ENCODE peak calls at places on chromosomes 1 and 21, in seven cellular contexts. One of them, this sample, is unnamed.

GRCh38 chr1:24304763-24305162 is 14.4 kb upstream of the GRHL3 start:
- DNase-seq in brain microvascular endothelial cell: no peak
- DNase-seq in astrocyte of the spinal cord: no peak
- DNase-seq in lower lobe of right lung: no peak
- DNase-seq in mucosa of descending colon: no peak
- DNase-seq in PC-3: no peak
- DNase-seq in fibroblast of lung: no peak
- DNase-seq in this sample: no peak

GRCh38 chr1:29517251-29518080 is 281.1 kb downstream of the PTPRU start:
- DNase-seq in brain microvascular endothelial cell: no peak
- DNase-seq in astrocyte of the spinal cord: no peak
- DNase-seq in lower lobe of right lung: no peak
- DNase-seq in mucosa of descending colon: no peak
- DNase-seq in PC-3: no peak
- DNase-seq in fibroblast of lung: no peak
- DNase-seq in this sample: no peak

GRCh38 chr1:192983349-192983980 is 75.7 kb downstream of the UCHL5 start:
- DNase-seq in brain microvascular endothelial cell: no peak
- DNase-seq in astrocyte of the spinal cord: no peak
- DNase-seq in lower lobe of right lung: no peak
- DNase-seq in mucosa of descending colon: no peak
- DNase-seq in PC-3: peak; percentile 67
- DNase-seq in fibroblast of lung: peak; percentile 22
- DNase-seq in this sample: no peak

GRCh38 chr1:37932759-37933158 is 14.1 kb downstream of the INPP5B start:
- DNase-seq in brain microvascular endothelial cell: peak; percentile 63
- DNase-seq in astrocyte of the spinal cord: peak; percentile 55
- DNase-seq in lower lobe of right lung: no peak
- DNase-seq in mucosa of descending colon: no peak
- DNase-seq in PC-3: peak; percentile 91
- DNase-seq in fibroblast of lung: peak; percentile 77
- DNase-seq in this sample: peak; percentile 10

GRCh38 chr1:108717774-108718316 is 5.1 kb downstream of the FNDC7 start:
- DNase-seq in brain microvascular endothelial cell: no peak
- DNase-seq in astrocyte of the spinal cord: no peak
- DNase-seq in lower lobe of right lung: no peak
- DNase-seq in mucosa of descending colon: no peak
- DNase-seq in PC-3: no peak
- DNase-seq in fibroblast of lung: no peak
- DNase-seq in this sample: no peak

GRCh38 chr1:203325418-203326091 is 20.2 kb downstream of the BTG2 start:
- DNase-seq in brain microvascular endothelial cell: no peak
- DNase-seq in astrocyte of the spinal cord: peak; percentile 19
- DNase-seq in lower lobe of right lung: peak; percentile 74
- DNase-seq in mucosa of descending colon: peak; percentile 82
- DNase-seq in PC-3: no peak
- DNase-seq in fibroblast of lung: no peak
- DNase-seq in this sample: no peak

GRCh38 chr1:81470250-81470649 is 330.5 kb upstream of the ADGRL2 start:
- DNase-seq in brain microvascular endothelial cell: no peak
- DNase-seq in astrocyte of the spinal cord: no peak
- DNase-seq in lower lobe of right lung: no peak
- DNase-seq in mucosa of descending colon: no peak
- DNase-seq in PC-3: no peak
- DNase-seq in fibroblast of lung: no peak
- DNase-seq in this sample: no peak

GRCh38 chr1:3774503-3775247 is 2.1 kb downstream of the SMIM1 start:
- DNase-seq in brain microvascular endothelial cell: no peak
- DNase-seq in astrocyte of the spinal cord: no peak
- DNase-seq in lower lobe of right lung: no peak
- DNase-seq in mucosa of descending colon: no peak
- DNase-seq in PC-3: no peak
- DNase-seq in fibroblast of lung: peak; percentile 21
- DNase-seq in this sample: no peak

GRCh38 chr1:174990382-174990999 is 9.3 kb upstream of the CACYBP start:
- DNase-seq in brain microvascular endothelial cell: no peak
- DNase-seq in astrocyte of the spinal cord: peak; percentile 33
- DNase-seq in lower lobe of right lung: no peak
- DNase-seq in mucosa of descending colon: peak; percentile 35
- DNase-seq in PC-3: peak; percentile 73
- DNase-seq in fibroblast of lung: no peak
- DNase-seq in this sample: no peak

GRCh38 chr1:240965581-240966091 is 353.7 kb upstream of the GREM2 start:
- DNase-seq in brain microvascular endothelial cell: no peak
- DNase-seq in astrocyte of the spinal cord: no peak
- DNase-seq in lower lobe of right lung: no peak
- DNase-seq in mucosa of descending colon: no peak
- DNase-seq in PC-3: peak; percentile 69
- DNase-seq in fibroblast of lung: no peak
- DNase-seq in this sample: no peak

GRCh38 chr1:244857761-244858160 is 6.6 kb downstream of the HNRNPU start:
- DNase-seq in brain microvascular endothelial cell: no peak
- DNase-seq in astrocyte of the spinal cord: no peak
- DNase-seq in lower lobe of right lung: no peak
- DNase-seq in mucosa of descending colon: no peak
- DNase-seq in PC-3: no peak
- DNase-seq in fibroblast of lung: no peak
- DNase-seq in this sample: no peak

GRCh38 chr1:47697616-47698335 is 259.9 kb downstream of the FOXD2 start:
- DNase-seq in brain microvascular endothelial cell: no peak
- DNase-seq in astrocyte of the spinal cord: no peak
- DNase-seq in lower lobe of right lung: no peak
- DNase-seq in mucosa of descending colon: peak; percentile 83
- DNase-seq in PC-3: no peak
- DNase-seq in fibroblast of lung: no peak
- DNase-seq in this sample: no peak

GRCh38 chr1:102098536-102098935 is 101.8 kb upstream of the OLFM3 start:
- DNase-seq in brain microvascular endothelial cell: no peak
- DNase-seq in astrocyte of the spinal cord: no peak
- DNase-seq in lower lobe of right lung: no peak
- DNase-seq in mucosa of descending colon: no peak
- DNase-seq in PC-3: peak; percentile 58
- DNase-seq in fibroblast of lung: no peak
- DNase-seq in this sample: no peak

GRCh38 chr1:204314209-204314892 is 45.4 kb downstream of the PLEKHA6 start:
- DNase-seq in brain microvascular endothelial cell: no peak
- DNase-seq in astrocyte of the spinal cord: no peak
- DNase-seq in lower lobe of right lung: no peak
- DNase-seq in mucosa of descending colon: no peak
- DNase-seq in PC-3: peak; percentile 31
- DNase-seq in fibroblast of lung: no peak
- DNase-seq in this sample: no peak

GRCh38 chr1:99659755-99660210 is 13.9 kb downstream of the PALMD start:
- DNase-seq in brain microvascular endothelial cell: no peak
- DNase-seq in astrocyte of the spinal cord: peak; percentile 42
- DNase-seq in lower lobe of right lung: no peak
- DNase-seq in mucosa of descending colon: no peak
- DNase-seq in PC-3: peak; percentile 94
- DNase-seq in fibroblast of lung: peak; percentile 45
- DNase-seq in this sample: peak; percentile 31

GRCh38 chr1:6358757-6359567 is 34.6 kb downstream of the ACOT7 start:
- DNase-seq in brain microvascular endothelial cell: peak; percentile 61
- DNase-seq in astrocyte of the spinal cord: peak; percentile 69
- DNase-seq in lower lobe of right lung: peak; percentile 68
- DNase-seq in mucosa of descending colon: peak; percentile 64
- DNase-seq in PC-3: no peak
- DNase-seq in fibroblast of lung: peak; percentile 75
- DNase-seq in this sample: no peak

GRCh38 chr1:6384135-6384534 is 9.4 kb downstream of the ACOT7 start:
- DNase-seq in brain microvascular endothelial cell: no peak
- DNase-seq in astrocyte of the spinal cord: no peak
- DNase-seq in lower lobe of right lung: no peak
- DNase-seq in mucosa of descending colon: no peak
- DNase-seq in PC-3: no peak
- DNase-seq in fibroblast of lung: no peak
- DNase-seq in this sample: no peak

GRCh38 chr1:236524142-236524891 is 535 bp downstream of the LGALS8 start:
- DNase-seq in brain microvascular endothelial cell: peak; percentile 80
- DNase-seq in astrocyte of the spinal cord: peak; percentile 79
- DNase-seq in lower lobe of right lung: peak; percentile 53
- DNase-seq in mucosa of descending colon: peak; percentile 77
- DNase-seq in PC-3: peak; percentile 64
- DNase-seq in fibroblast of lung: peak; percentile 80
- DNase-seq in this sample: peak; percentile 59

DNA sequence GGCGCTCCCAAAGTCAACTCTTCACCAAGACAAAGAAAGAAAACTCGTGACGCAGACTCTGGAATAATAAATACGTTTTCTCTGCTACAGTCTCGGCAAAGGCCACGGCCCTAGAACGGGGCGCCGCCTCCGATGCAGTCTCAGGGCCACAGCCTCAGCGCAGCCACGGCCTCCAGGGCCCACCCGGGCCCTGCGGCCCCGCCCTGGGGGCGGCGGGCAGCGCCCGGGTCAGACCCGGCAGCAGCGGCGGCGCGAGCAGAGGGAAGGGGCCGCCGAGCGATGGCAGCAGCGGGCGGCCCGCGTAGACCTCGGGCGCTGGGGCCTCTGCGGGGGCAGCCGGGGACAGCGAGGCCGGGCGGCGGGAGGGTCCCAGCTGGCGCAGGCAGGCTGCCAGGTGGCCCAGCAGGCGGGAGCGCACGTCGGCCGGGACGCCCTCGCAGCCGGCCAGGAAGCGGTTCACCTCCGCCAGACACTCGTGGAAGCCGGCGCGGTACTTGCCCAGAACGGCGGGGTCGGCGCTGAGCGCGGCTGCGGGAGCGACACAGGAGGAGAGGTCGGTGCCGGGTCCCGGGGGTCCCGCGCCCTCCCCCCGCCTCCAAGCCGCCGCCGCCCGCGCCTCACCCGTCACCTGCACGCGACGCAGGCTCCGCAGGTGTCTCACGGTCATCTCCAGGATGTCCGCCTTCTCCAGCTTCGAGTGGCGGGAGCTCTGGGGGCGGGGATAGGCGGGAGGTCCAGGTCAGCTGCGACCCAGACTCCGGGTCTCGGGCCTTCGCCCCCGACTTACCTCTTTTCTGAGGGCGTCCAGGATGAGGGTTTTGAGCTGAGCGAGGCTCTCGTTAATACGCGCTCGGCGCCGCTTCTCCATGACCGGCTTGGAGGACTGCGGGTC is 746 bp downstream of the HES4 start:
- DNase-seq in brain microvascular endothelial cell: no peak
- DNase-seq in astrocyte of the spinal cord: peak; percentile 38
- DNase-seq in lower lobe of right lung: peak; percentile 62
- DNase-seq in mucosa of descending colon: peak; percentile 30
- DNase-seq in PC-3: peak; percentile 65
- DNase-seq in fibroblast of lung: no peak
- DNase-seq in this sample: no peak
- H3K4me3 ChIP-seq in brain microvascular endothelial cell: peak overlapping the region; percentile 57
- H3K4me3 ChIP-seq in astrocyte of the spinal cord: peak overlapping the region; percentile 41
- H3K4me3 ChIP-seq in lower lobe of right lung: peak overlapping the region; percentile 68
- H3K4me3 ChIP-seq in mucosa of descending colon: peak overlapping the region; percentile 22
- H3K4me3 ChIP-seq in PC-3: peak overlapping the region; percentile 93
- H3K4me3 ChIP-seq in fibroblast of lung: no peak overlapping the region
- H3K4me3 ChIP-seq in this sample: peak overlapping the region; percentile 50

GRCh38 chr1:207919523-207920210 is 8.7 kb upstream of the CD34 start:
- DNase-seq in brain microvascular endothelial cell: no peak
- DNase-seq in astrocyte of the spinal cord: no peak
- DNase-seq in lower lobe of right lung: no peak
- DNase-seq in mucosa of descending colon: no peak
- DNase-seq in PC-3: no peak
- DNase-seq in fibroblast of lung: no peak
- DNase-seq in this sample: peak; percentile 31

GRCh38 chr1:207918016-207918415 is 7.1 kb upstream of the CD34 start:
- DNase-seq in brain microvascular endothelial cell: no peak
- DNase-seq in astrocyte of the spinal cord: no peak
- DNase-seq in lower lobe of right lung: no peak
- DNase-seq in mucosa of descending colon: no peak
- DNase-seq in PC-3: no peak
- DNase-seq in fibroblast of lung: no peak
- DNase-seq in this sample: no peak

GRCh38 chr1:207917086-207917485 is 6.2 kb upstream of the CD34 start:
- DNase-seq in brain microvascular endothelial cell: no peak
- DNase-seq in astrocyte of the spinal cord: no peak
- DNase-seq in lower lobe of right lung: no peak
- DNase-seq in mucosa of descending colon: no peak
- DNase-seq in PC-3: no peak
- DNase-seq in fibroblast of lung: no peak
- DNase-seq in this sample: no peak

GRCh38 chr1:207920481-207921050 is 9.6 kb upstream of the CD34 start:
- DNase-seq in brain microvascular endothelial cell: no peak
- DNase-seq in astrocyte of the spinal cord: no peak
- DNase-seq in lower lobe of right lung: no peak
- DNase-seq in mucosa of descending colon: no peak
- DNase-seq in PC-3: no peak
- DNase-seq in fibroblast of lung: no peak
- DNase-seq in this sample: no peak

DNA sequence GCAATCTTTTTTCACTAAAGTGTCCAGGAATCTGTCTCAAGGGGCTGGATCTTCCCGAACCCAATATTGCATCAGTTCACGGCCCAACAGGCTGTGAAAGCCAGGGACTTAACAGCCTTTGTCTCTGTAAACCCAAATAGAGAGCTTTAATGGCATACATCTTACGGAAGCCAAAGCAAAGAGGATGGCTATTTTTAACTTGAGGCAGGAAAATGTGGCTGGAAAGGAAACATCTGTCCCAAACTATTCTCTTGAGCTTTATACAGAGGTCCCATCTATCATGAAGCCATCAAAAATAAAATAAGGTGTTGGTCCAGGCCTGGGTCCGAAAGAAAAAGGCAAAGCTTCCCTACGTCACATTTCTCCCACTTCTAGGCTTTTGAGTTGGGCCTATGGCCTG is 7.6 kb upstream of the CD34 start:
- DNase-seq in brain microvascular endothelial cell: no peak
- DNase-seq in astrocyte of the spinal cord: no peak
- DNase-seq in lower lobe of right lung: no peak
- DNase-seq in mucosa of descending colon: no peak
- DNase-seq in PC-3: no peak
- DNase-seq in fibroblast of lung: no peak
- DNase-seq in this sample: no peak
- TF ChIP-seq CTCF in brain microvascular endothelial cell: no peak
- TF ChIP-seq CTCF in astrocyte of the spinal cord: no peak
- TF ChIP-seq CTCF in lower lobe of right lung: no peak
- TF ChIP-seq CTCF in mucosa of descending colon: no peak
- TF ChIP-seq CTCF in PC-3: no peak
- TF ChIP-seq CTCF in fibroblast of lung: no peak
- TF ChIP-seq CTCF in this sample: no peak

GRCh38 chr21:45457832-45458172 is 52.8 kb downstream of the COL18A1 start:
- DNase-seq in brain microvascular endothelial cell: no peak
- DNase-seq in astrocyte of the spinal cord: no peak
- DNase-seq in lower lobe of right lung: no peak
- DNase-seq in mucosa of descending colon: no peak
- DNase-seq in PC-3: no peak
- DNase-seq in fibroblast of lung: no peak
- DNase-seq in this sample: no peak
- H3K4me3 ChIP-seq in brain microvascular endothelial cell: no peak overlapping the region
- H3K4me3 ChIP-seq in astrocyte of the spinal cord: no peak overlapping the region
- H3K4me3 ChIP-seq in lower lobe of right lung: peak overlapping the region; percentile 11
- H3K4me3 ChIP-seq in mucosa of descending colon: no peak overlapping the region
- H3K4me3 ChIP-seq in PC-3: no peak overlapping the region
- H3K4me3 ChIP-seq in fibroblast of lung: no peak overlapping the region
- H3K4me3 ChIP-seq in this sample: no peak overlapping the region

DNA sequence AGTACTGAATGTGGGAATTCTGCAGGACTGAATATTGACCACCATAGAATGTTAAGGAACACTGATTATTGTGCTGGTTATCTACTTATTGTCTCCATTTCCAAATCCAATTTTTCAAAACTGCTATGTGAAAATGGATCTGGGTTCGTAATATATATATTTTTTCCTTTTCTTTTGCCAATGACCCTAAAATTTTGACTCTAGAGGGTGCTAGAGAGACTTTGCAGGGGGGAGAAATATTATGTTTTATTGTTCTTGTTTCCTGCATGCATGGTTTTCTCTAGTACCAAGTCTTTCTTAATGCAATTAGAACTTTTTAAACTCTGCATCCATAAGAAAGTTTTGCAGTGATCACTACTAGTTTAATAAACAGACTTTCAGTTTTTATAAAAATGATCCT is 1256.9 kb downstream of the BRINP3 start:
- DNase-seq in brain microvascular endothelial cell: no peak
- DNase-seq in astrocyte of the spinal cord: no peak
- DNase-seq in lower lobe of right lung: no peak
- DNase-seq in mucosa of descending colon: no peak
- DNase-seq in PC-3: peak; percentile 31
- DNase-seq in fibroblast of lung: no peak
- DNase-seq in this sample: no peak
- TF ChIP-seq CTCF in brain microvascular endothelial cell: peak; percentile 47
- TF ChIP-seq CTCF in astrocyte of the spinal cord: peak; percentile 52
- TF ChIP-seq CTCF in lower lobe of right lung: no peak
- TF ChIP-seq CTCF in mucosa of descending colon: no peak
- TF ChIP-seq CTCF in PC-3: peak; percentile 59
- TF ChIP-seq CTCF in fibroblast of lung: no peak
- TF ChIP-seq CTCF in this sample: no peak

This sample was measured in AG09309.